ENCODE peak calls at places on chromosomes 11 and 22, in five cellular contexts. One of them, this sample, is unnamed.

GRCh38 chr11:13486926-13487660 is 8.7 kb downstream of the PTH start:
- DNase-seq in AML-193: peak; percentile 49
- DNase-seq in GM13977: peak; percentile 26
- DNase-seq in NCI-H1930: peak; percentile 78
- DNase-seq in HFF-Myc: no peak
- DNase-seq in this sample: no peak

GRCh38 chr11:76885390-76886097 is 24.8 kb downstream of the ACER3 start:
- DNase-seq in NCI-H1930: no peak
- DNase-seq in HFF-Myc: no peak
- DNase-seq in GM13977: no peak
- DNase-seq in AML-193: no peak
- DNase-seq in this sample: no peak

GRCh38 chr11:16982256-16982671 is 31.9 kb downstream of the PLEKHA7 start:
- DNase-seq in GM13977: no peak
- DNase-seq in NCI-H1930: no peak
- DNase-seq in AML-193: no peak
- DNase-seq in HFF-Myc: no peak
- DNase-seq in this sample: peak; percentile 49

GRCh38 chr22:24066260-24066659 is 55.2 kb downstream of the CABIN1 start:
- DNase-seq in NCI-H1930: no peak
- DNase-seq in GM13977: no peak
- DNase-seq in AML-193: no peak
- DNase-seq in HFF-Myc: no peak
- DNase-seq in this sample: no peak

GRCh38 chr11:8318536-8318935 is 54.9 kb upstream of the LMO1 start:
- DNase-seq in NCI-H1930: peak; percentile 48
- DNase-seq in HFF-Myc: no peak
- DNase-seq in GM13977: no peak
- DNase-seq in AML-193: no peak
- DNase-seq in this sample: no peak

GRCh38 chr22:44753189-44754042 is 1.0 kb downstream of the ARHGAP8 start:
- DNase-seq in NCI-H1930: no peak
- DNase-seq in GM13977: no peak
- DNase-seq in AML-193: no peak
- DNase-seq in HFF-Myc: no peak
- DNase-seq in this sample: peak; percentile 67

GRCh38 chr22:46769191-46769675 is 6.8 kb downstream of the TBC1D22A start:
- DNase-seq in AML-193: no peak
- DNase-seq in HFF-Myc: no peak
- DNase-seq in NCI-H1930: no peak
- DNase-seq in GM13977: no peak
- DNase-seq in this sample: no peak

GRCh38 chr11:94201004-94201465 is 72.4 kb downstream of the PANX1 start:
- DNase-seq in NCI-H1930: no peak
- DNase-seq in HFF-Myc: peak; percentile 71
- DNase-seq in GM13977: no peak
- DNase-seq in AML-193: no peak
- DNase-seq in this sample: no peak

GRCh38 chr22:26616650-26617049 is 1.2 kb downstream of the CRYBB1 start:
- DNase-seq in AML-193: no peak
- DNase-seq in NCI-H1930: no peak
- DNase-seq in HFF-Myc: no peak
- DNase-seq in GM13977: no peak
- DNase-seq in this sample: no peak

GRCh38 chr22:28429711-28430110 is 249.9 kb downstream of the TTC28 start:
- DNase-seq in NCI-H1930: no peak
- DNase-seq in HFF-Myc: no peak
- DNase-seq in AML-193: no peak
- DNase-seq in GM13977: no peak
- DNase-seq in this sample: no peak